ENCODE peak calls at places on chromosomes 4 and X, in five cellular contexts. S is neural progenitor cell, R is OCI-LY7, W is HCT116, T is astrocyte. X is an unnamed sample.

GRCh38 chr4:102438873-102439614 is 62.1 kb upstream of the NFKB1 start:
- DNase-seq in S (no peak), R (no peak), W (no peak), T (peak), X (no peak)

GRCh38 chr4:181161669-181162068 is 1081.5 kb upstream of the TENM3 start:
- DNase-seq in S (no peak), R (no peak), W (no peak), T (peak), X (no peak)

GRCh38 chr4:61909031-61909430 is 708.9 kb downstream of the ADGRL3 start:
- DNase-seq in S (no peak), R (no peak), W (no peak), T (no peak), X (no peak)

GRCh38 chrX:11059923-11060322 is 51.2 kb upstream of the HCCS start:
- DNase-seq in S (no peak), R (no peak), W (no peak), T (peak), X (no peak)

GRCh38 chr4:168524006-168524405 is 27.2 kb downstream of the PALLD start:
- DNase-seq in S (no peak), R (no peak), W (no peak), T (peak), X (no peak)

GRCh38 chrX:13051529-13052172 is 7.2 kb upstream of the FAM9C start:
- DNase-seq in S (no peak), R (peak), W (no peak), T (peak), X (no peak)

GRCh38 chr4:159705334-159705733 is 602.5 kb downstream of the RAPGEF2 start:
- DNase-seq in S (peak), R (no peak), W (no peak), T (no peak), X (no peak)

GRCh38 chr4:127311371-127311770 is 321.4 kb upstream of the INTU start:
- DNase-seq in S (no peak), R (no peak), W (no peak), T (no peak), X (no peak)

GRCh38 chrX:95056901-95057300 is 1382.9 kb downstream of the FAM133A start:
- DNase-seq in S (peak), R (no peak), W (no peak), T (peak), X (no peak)

GRCh38 chr4:78753091-78753490 is 23.1 kb upstream of the BMP2K start:
- DNase-seq in S (no peak), R (no peak), W (no peak), T (no peak), X (no peak)

GRCh38 chr4:138804705-138805104 is 210.9 kb upstream of the NOCT start:
- DNase-seq in S (peak), R (no peak), W (no peak), T (peak), X (no peak)

GRCh38 chr4:13201241-13201640 is 282.9 kb downstream of the RAB28 start:
- DNase-seq in S (no peak), R (no peak), W (no peak), T (no peak), X (no peak)

GRCh38 chr4:1332686-1333085 is 14.3 kb upstream of the UVSSA start:
- DNase-seq in S (no peak), R (no peak), W (no peak), T (no peak), X (no peak)

GRCh38 chrX:118730500-118731247 is 3.3 kb downstream of the IL13RA1 start:
- DNase-seq in S (no peak), R (no peak), W (no peak), T (peak), X (no peak)

GRCh38 chr4:1460967-1461868 is 55.0 kb upstream of the NKX1-1 start:
- DNase-seq in S (no peak), R (no peak), W (no peak), T (no peak), X (no peak)

GRCh38 chrX:19798423-19798822 is 89.0 kb downstream of the SH3KBP1 start:
- DNase-seq in S (no peak), R (no peak), W (no peak), T (no peak), X (no peak)

GRCh38 chr4:89356086-89356485 is 48.5 kb upstream of the GPRIN3 start:
- DNase-seq in S (no peak), R (no peak), W (no peak), T (peak), X (no peak)

GRCh38 chr4:28229092-28229491 is 1368.5 kb downstream of the STIM2 start:
- DNase-seq in S (peak), R (no peak), W (no peak), T (peak), X (no peak)

GRCh38 chr4:187491959-187492358 is 503.6 kb upstream of the ZFP42 start:
- DNase-seq in S (no peak), R (no peak), W (no peak), T (no peak), X (no peak)

GRCh38 chr4:37639551-37640293 is 46.5 kb downstream of the RELL1 start:
- DNase-seq in S (no peak), R (no peak), W (no peak), T (no peak), X (no peak)

GRCh38 chrX:39642071-39642470 is 455.7 kb downstream of the BCOR start:
- DNase-seq in S (no peak), R (no peak), W (no peak), T (no peak), X (no peak)

GRCh38 chrX:129058405-129058804 is 464.9 kb downstream of the SMARCA1 start:
- DNase-seq in S (no peak), R (no peak), W (no peak), T (no peak), X (no peak)

GRCh38 chr4:21697583-21697982 is 251.0 kb downstream of the KCNIP4 start:
- DNase-seq in S (peak), R (no peak), W (peak), T (peak), X (peak)

GRCh38 chr4:168840988-168841681 is 168.9 kb downstream of the CBR4 start:
- DNase-seq in S (no peak), R (no peak), W (no peak), T (no peak), X (peak)

GRCh38 chr4:7631288-7631633 is 196.5 kb upstream of the PSAPL1 start:
- DNase-seq in S (no peak), R (no peak), W (no peak), T (no peak), X (no peak)

GRCh38 chrX:40267334-40268118 is 169.8 kb upstream of the BCOR start:
- DNase-seq in S (no peak), R (peak), W (no peak), T (no peak), X (no peak)

GRCh38 chr4:168304744-168305459 is 13.7 kb downstream of the DDX60 start:
- DNase-seq in S (no peak), R (no peak), W (no peak), T (peak), X (no peak)

GRCh38 chr4:152626790-152627189 is 53.0 kb downstream of the TMEM154 start:
- DNase-seq in S (no peak), R (no peak), W (no peak), T (no peak), X (no peak)

GRCh38 chrX:1581132-1581531 is 10.3 kb upstream of the AKAP17A start:
- DNase-seq in S (no peak), R (peak), W (no peak), T (no peak), X (peak)

GRCh38 chrX:25536307-25536970 is 520.7 kb upstream of the ARX start:
- DNase-seq in S (no peak), R (no peak), W (no peak), T (no peak), X (no peak)

GRCh38 chrX:71616672-71617529 is 1.4 kb downstream of the CXCR3 start:
- DNase-seq in S (no peak), R (no peak), W (no peak), T (no peak), X (peak)

GRCh38 chrX:15221321-15221720 is 48.6 kb downstream of the ASB9 start:
- DNase-seq in S (no peak), R (no peak), W (no peak), T (no peak), X (no peak)

GRCh38 chr4:118282692-118283091 is 70.1 kb downstream of the PRSS12 start:
- DNase-seq in S (no peak), R (no peak), W (no peak), T (peak), X (no peak)

GRCh38 chrX:56564921-56565861 is 1.8 kb downstream of the UBQLN2 start:
- DNase-seq in S (peak), R (peak), W (no peak), T (no peak), X (no peak)

DNA sequence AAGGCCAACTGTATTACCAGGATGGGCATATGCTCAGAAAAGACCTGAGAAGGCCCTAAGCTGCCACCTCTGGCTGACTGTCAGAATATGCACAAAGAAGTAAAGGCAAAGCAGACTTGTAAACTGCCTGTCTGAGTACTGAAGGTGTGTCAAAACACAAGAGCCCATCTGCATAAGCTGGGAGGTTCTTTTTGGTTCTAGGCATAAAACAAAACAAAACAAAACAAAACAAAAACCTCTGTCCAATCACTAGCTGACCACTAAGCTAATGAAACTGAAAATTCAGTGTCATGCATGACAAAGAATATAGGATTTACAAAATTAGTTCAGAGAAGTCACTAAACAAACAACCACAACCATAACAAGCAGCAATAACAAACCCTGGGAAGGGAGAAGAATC is 20.6 kb downstream of the SH3D19 start:
- DNase-seq in S (no peak), R (no peak), W (no peak), T (no peak), X (no peak)
- TF ChIP-seq CTCF in S (no peak), R (no peak), W (no peak), T (no peak), X (no peak)

GRCh38 chr4:142452132-142452855 is 393.8 kb downstream of the INPP4B start:
- DNase-seq in S (peak), R (no peak), W (no peak), T (peak), X (no peak)
- H2AFZ ChIP-seq in S (peak), R (no peak), W (no peak), T (peak), X (no peak)

DNA sequence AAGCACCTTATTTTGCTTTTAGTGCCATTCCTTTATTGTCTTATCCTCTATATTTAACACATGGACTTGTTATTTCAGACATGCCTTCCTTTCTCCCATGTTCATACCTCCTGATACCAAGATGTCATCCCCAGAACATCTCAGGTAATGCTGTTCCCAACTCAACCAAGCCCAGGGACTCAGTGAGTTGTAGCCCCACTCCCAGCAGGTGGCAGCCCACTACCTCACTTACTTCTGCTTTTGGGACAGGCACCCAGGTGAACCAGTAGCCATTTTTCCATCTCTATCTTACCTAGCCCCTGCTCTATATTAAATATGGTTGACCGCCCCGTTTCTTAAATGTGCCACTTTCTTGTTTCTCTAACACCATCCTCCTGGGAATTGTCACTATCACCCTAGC is 199.0 kb downstream of the DCHS2 start:
- DNase-seq in S (no peak), R (peak), W (no peak), T (no peak), X (no peak)
- TF ChIP-seq CTCF in S (no peak), R (peak), W (no peak), T (no peak), X (no peak)

DNA sequence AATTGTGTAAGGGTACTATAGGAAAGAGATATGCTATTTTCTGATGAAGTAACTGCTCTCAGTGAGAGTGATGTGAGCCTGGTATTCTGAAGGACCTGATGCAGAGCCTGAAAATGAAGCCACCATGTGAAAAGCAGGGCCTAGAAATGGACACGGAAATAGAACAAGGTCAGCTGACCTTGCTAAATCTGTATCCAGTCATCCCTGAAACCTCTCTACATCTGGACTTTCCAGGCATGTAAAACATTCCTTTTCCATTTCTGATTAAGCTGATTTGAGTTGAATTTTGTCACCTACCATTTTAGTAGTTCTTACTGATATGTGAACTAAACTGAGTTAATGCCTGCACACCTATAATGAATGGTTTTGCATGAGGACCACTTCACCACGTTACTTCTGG is 72.4 kb upstream of the NEIL3 start:
- DNase-seq in S (no peak), R (no peak), W (no peak), T (no peak), X (no peak)
- H2AFZ ChIP-seq in S (no peak), R (no peak), W (no peak), T (no peak), X (no peak)

GRCh38 chr4:3135155-3136011 is 60.9 kb downstream of the HTT start:
- DNase-seq in S (no peak), R (no peak), W (no peak), T (no peak), X (no peak)

GRCh38 chr4:3130826-3131225 is 56.3 kb downstream of the HTT start:
- DNase-seq in S (no peak), R (no peak), W (no peak), T (no peak), X (no peak)

GRCh38 chr4:3134201-3134600 is 59.7 kb downstream of the HTT start:
- DNase-seq in S (no peak), R (no peak), W (no peak), T (no peak), X (no peak)

GRCh38 chr4:3137908-3138307 is 63.4 kb downstream of the HTT start:
- DNase-seq in S (no peak), R (no peak), W (no peak), T (no peak), X (no peak)

GRCh38 chr4:3136454-3136853 is 62.0 kb downstream of the HTT start:
- DNase-seq in S (no peak), R (peak), W (no peak), T (no peak), X (no peak)
- TF ChIP-seq CTCF in S (peak), R (peak), W (peak), T (no peak), X (peak)

DNA sequence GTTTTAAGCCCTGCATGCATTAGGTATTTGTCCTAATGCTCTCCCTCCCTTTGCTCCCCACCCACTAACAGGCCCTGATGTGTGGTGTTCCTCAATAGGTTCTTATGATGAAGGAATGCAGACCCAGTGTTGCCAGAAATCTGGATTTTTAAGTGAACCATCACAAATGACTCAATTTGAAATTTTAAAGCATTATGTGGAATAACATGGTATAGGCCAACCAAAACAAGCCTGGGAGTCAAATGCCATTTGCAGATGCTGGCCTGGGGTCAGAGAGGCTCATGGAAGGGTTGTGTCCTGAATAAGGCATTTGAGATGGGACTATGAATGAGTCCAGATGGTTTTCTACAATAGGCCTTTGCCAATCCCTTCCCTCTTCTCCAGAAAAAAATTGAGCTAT is 179.6 kb downstream of the SHROOM3 start:
- DNase-seq in S (no peak), R (no peak), W (no peak), T (peak), X (no peak)
- H2AFZ ChIP-seq in S (no peak), R (no peak), W (no peak), T (no peak), X (no peak)

DNA sequence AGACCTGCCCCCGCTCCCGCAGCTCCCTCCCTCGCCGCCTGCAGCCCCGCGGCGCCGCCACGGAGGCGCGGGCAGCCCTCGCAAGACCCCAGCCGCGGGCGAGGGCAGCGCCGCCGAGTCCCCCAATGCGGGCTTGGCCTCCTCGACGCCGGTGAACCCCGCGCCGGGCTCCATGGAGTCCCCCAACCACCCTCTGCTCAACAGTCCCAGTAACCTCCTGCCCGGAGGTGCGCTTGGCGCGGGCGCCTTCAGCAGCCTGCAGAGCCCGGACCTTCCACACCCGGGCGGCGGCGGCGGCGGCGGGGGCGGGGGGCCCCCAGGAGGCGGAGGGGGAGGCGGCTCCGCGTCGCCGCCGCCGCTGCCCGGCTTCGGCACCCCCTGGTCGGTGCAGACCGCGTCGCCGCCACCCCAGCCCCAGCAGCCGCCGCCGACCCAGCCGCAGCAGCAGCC is 1.2 kb downstream of the CPEB2 start:
- DNase-seq in S (peak), R (peak), W (no peak), T (no peak), X (peak)
- TF ChIP-seq CTCF in S (no peak), R (no peak), W (no peak), T (no peak), X (no peak)

GRCh38 chrX:46587158-46587557 is 13.6 kb downstream of the CHST7 start:
- DNase-seq in S (no peak), R (no peak), W (no peak), T (peak), X (no peak)

GRCh38 chrX:46588263-46588662 is 14.7 kb downstream of the CHST7 start:
- DNase-seq in S (no peak), R (peak), W (no peak), T (peak), X (peak)

GRCh38 chrX:46582964-46583363 is 9.4 kb downstream of the CHST7 start:
- DNase-seq in S (no peak), R (no peak), W (no peak), T (peak), X (no peak)

GRCh38 chrX:46589977-46590723 is 16.6 kb downstream of the CHST7 start:
- DNase-seq in S (no peak), R (no peak), W (no peak), T (peak), X (no peak)

GRCh38 chrX:46587753-46588171 is 14.2 kb downstream of the CHST7 start:
- DNase-seq in S (no peak), R (no peak), W (no peak), T (peak), X (no peak)
- H2AFZ ChIP-seq in S (no peak), R (peak), W (no peak), T (no peak), X (no peak)